ENCODE peak calls at places on chromosomes 7 and 10, in five cellular contexts. F is fibroblast of lung, O is K562, J is H9, A is GM23248. P is an unnamed sample.

GRCh38 chr10:80518807-80519360 is 18.8 kb upstream of the SH2D4B start:
- DNase-seq in F (no peak), O (no peak), J (no peak), A (no peak), P (no peak)

GRCh38 chr7:155698633-155699032 is 54.2 kb downstream of the RBM33 start:
- DNase-seq in F (no peak), O (no peak), J (no peak), A (no peak), P (no peak)

GRCh38 chr7:27774717-27775328 is 34.9 kb downstream of the TAX1BP1 start:
- DNase-seq in F (peak; percentile 19), O (no peak), J (no peak), A (peak; percentile 70), P (peak; percentile 39)

GRCh38 chr7:158266817-158267736 is 320.5 kb downstream of the PTPRN2 start:
- DNase-seq in F (no peak), O (no peak), J (no peak), A (no peak), P (no peak)

GRCh38 chr7:45078199-45078681 is 10.5 kb downstream of the NACAD start:
- DNase-seq in F (no peak), O (no peak), J (peak; percentile 29), A (no peak), P (no peak)

GRCh38 chr10:6272126-6272525 is 69.4 kb downstream of the PFKFB3 start:
- DNase-seq in F (no peak), O (no peak), J (no peak), A (no peak), P (no peak)

GRCh38 chr10:102412293-102412692 is 6.3 kb downstream of the PSD start:
- DNase-seq in F (no peak), O (no peak), J (no peak), A (no peak), P (no peak)

GRCh38 chr10:58937423-58937822 is 239.0 kb upstream of the PHYHIPL start:
- DNase-seq in F (no peak), O (no peak), J (no peak), A (no peak), P (no peak)

GRCh38 chr10:122176232-122176865 is 94.7 kb upstream of the BTBD16 start:
- DNase-seq in F (peak; percentile 53), O (no peak), J (no peak), A (peak; percentile 43), P (peak; percentile 56)

GRCh38 chr7:23377134-23377533 is 78.0 kb downstream of the MALSU1 start:
- DNase-seq in F (peak; percentile 56), O (no peak), J (no peak), A (peak; percentile 58), P (no peak)

GRCh38 chr10:94546616-94547175 is 1.1 kb downstream of the HELLS start:
- DNase-seq in F (peak; percentile 18), O (no peak), J (no peak), A (peak; percentile 26), P (no peak)

GRCh38 chr10:34904191-34904590 is 89.1 kb upstream of the PARD3 start:
- DNase-seq in F (no peak), O (no peak), J (no peak), A (no peak), P (no peak)

GRCh38 chr10:34905200-34905927 is 90.3 kb upstream of the PARD3 start:
- DNase-seq in F (no peak), O (no peak), J (no peak), A (no peak), P (peak; percentile 40)

GRCh38 chr10:34908472-34908871 is 93.4 kb upstream of the PARD3 start:
- DNase-seq in F (peak; percentile 76), O (no peak), J (no peak), A (peak; percentile 96), P (no peak)

GRCh38 chr10:34906021-34906965 is 91.2 kb upstream of the PARD3 start:
- DNase-seq in F (peak; percentile 20), O (no peak), J (peak; percentile 74), A (no peak), P (peak; percentile 74)

DNA sequence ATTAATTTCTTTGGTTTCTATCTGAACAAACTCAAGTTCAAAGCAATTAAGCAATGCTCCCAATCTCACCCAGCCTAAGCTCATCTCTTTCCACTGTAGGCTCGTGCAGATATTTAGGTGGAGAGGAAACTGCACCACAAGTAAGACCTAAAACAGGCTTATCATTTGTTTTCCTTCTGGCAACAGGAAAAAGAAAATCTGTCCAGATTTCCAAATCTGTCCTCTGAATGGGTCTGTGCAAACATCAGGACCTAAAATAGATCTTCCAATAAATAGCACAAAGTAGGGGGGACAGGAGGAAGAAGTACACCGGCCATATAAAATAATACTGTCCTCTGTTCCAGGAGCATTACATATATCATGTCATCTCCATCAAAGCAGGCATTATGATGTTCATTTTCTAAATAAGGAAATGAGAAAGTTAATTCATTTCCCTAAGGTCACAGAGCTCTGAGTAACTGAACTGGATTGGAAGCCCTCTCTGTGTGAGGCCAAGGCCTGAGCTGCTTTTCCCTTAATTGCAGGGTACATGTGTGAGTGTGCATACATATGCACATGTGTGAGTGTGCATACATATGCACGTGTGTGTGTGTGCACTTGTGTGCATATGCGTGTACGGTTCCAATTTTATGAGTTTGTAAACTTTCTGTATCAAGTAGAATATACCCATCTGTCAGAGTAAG is 92.8 kb upstream of the PARD3 start:
- DNase-seq in F (no peak), O (no peak), J (no peak), A (peak; percentile 45), P (no peak)
- H3K9ac ChIP-seq in F (no peak overlapping the region), O (no peak overlapping the region), J (no peak overlapping the region), A (peak overlapping the region; percentile 46), P (no peak overlapping the region)

DNA sequence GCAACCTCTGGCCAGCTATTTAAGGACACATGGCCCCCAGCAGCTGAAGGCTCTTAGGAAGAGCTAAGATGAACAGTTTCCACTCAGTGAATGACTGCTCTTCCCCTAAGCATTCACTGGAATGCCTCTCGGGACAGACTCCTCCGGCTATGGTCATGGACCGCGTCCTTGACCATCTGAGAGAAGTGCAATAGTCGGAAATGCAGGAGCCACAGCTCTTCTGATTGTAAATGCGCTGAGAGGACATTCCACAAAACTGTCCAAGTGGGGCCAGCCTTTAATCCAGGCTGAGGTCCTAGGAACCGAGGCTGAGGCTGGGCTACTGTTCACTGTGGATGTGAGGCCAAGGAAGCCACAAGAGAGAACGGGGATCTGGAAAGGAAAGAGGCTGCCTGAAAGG is 162.0 kb upstream of the TMEM72 start:
- DNase-seq in F (no peak), O (no peak), J (no peak), A (no peak), P (no peak)
- H3K4me1 ChIP-seq in F (peaks cover 6% of the 10 kb centered on the region), O (no peaks in the 10 kb centered on the region), J (no peaks in the 10 kb centered on the region), A (peaks cover 20% of the 10 kb centered on the region), P (no peaks in the 10 kb centered on the region)

GRCh38 chr7:119969054-119969453 is 303.9 kb upstream of the KCND2 start:
- DNase-seq in F (no peak), O (no peak), J (no peak), A (no peak), P (no peak)

GRCh38 chr7:119969763-119970162 is 303.2 kb upstream of the KCND2 start:
- DNase-seq in F (no peak), O (no peak), J (no peak), A (no peak), P (no peak)

DNA sequence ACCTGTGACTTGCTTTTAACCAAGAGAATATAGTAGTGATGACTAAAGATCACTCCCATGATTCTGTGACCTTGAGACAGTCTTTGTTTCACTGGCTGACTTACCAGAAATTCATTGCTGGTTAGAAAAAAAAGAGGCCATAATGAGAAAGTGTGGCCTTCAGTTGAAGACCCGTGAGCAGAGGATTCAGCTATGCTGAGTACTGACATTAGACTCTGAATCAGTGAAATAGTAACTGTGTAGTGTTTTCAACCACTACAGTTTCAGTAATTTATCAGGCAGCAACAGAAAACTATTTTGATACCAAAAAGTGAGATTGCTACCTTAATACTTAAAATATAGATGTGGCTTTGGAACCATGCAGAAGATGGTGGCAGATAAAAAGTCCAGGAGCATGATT is 298.0 kb upstream of the KCND2 start:
- DNase-seq in F (no peak), O (no peak), J (no peak), A (no peak), P (no peak)
- H3K4me2 ChIP-seq in F (no peak overlapping the region), O (no peak overlapping the region), J (no peak overlapping the region), A (no peak overlapping the region), P (no peak overlapping the region)

DNA sequence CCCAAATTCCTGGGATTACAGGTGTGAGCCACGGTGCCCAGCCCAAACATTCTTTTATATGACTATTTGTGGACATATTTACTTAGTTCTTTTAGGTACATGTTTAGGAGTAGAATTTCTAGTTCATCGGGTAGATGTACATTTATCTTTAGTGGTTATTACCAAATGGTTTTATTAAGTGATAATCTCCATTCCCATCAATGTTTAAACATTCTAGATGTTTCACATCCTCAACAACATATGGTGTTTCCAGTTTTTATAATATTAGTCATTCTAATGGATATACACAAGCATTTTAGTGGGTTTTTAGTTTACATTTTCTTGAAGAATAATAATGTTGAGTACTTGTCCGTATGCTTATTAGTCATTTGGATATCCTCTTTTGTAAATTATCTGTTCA is 131.7 kb downstream of the RTKN2 start:
- DNase-seq in F (peak; percentile 62), O (no peak), J (no peak), A (no peak), P (no peak)
- H3K9ac ChIP-seq in F (no peak overlapping the region), O (no peak overlapping the region), J (no peak overlapping the region), A (no peak overlapping the region), P (no peak overlapping the region)

GRCh38 chr10:79138449-79139123 is 69.8 kb downstream of the ZMIZ1 start:
- DNase-seq in F (no peak), O (no peak), J (no peak), A (no peak), P (no peak)
- H3K4me1 ChIP-seq in F (peaks cover 51% of the 10 kb centered on the region), O (peaks cover 55% of the 10 kb centered on the region), J (peaks cover 2% of the 10 kb centered on the region), A (peaks cover 39% of the 10 kb centered on the region), P (peaks cover 38% of the 10 kb centered on the region)

P was measured in neural progenitor cell.